ENCODE peak calls at places on chromosomes 7 and 10, in seven cellular contexts. I is cardiac muscle cell; S is K562; O is CD8-positive, alpha-beta T cell; U is IMR-90; B is neural progenitor cell; M is lower lobe of right lung. T is an unnamed sample.

GRCh38 chr7:26492816-26493215 is 201.2 kb downstream of the SNX10 start:
- DNase-seq in I (no peak), S (no peak), O (no peak), U (no peak), B (no peak), M (no peak), T (no peak)

GRCh38 chr7:92916751-92917369 is 80.5 kb upstream of the CDK6 start:
- DNase-seq in I (peak), S (no peak), O (no peak), U (peak), B (peak), M (no peak), T (peak)

GRCh38 chr7:39133088-39133487 is 155.4 kb downstream of the POU6F2 start:
- DNase-seq in I (no peak), S (no peak), O (no peak), U (no peak), B (no peak), M (no peak), T (no peak)

GRCh38 chr10:73209705-73210104 is 37.4 kb downstream of the DNAJC9 start:
- DNase-seq in I (peak), S (no peak), O (no peak), U (peak), B (no peak), M (no peak), T (no peak)

GRCh38 chr7:151782598-151783448 is 94.1 kb downstream of the PRKAG2 start:
- DNase-seq in I (peak), S (peak), O (peak), U (peak), B (peak), M (peak), T (no peak)

GRCh38 chr7:27066148-27066547 is 29.7 kb downstream of the HOXA1 start:
- DNase-seq in I (no peak), S (no peak), O (no peak), U (peak), B (no peak), M (no peak), T (peak)

GRCh38 chr10:104485632-104486031 is 132.0 kb downstream of the CFAP58 start:
- DNase-seq in I (no peak), S (peak), O (no peak), U (no peak), B (peak), M (no peak), T (no peak)

GRCh38 chr7:121395494-121395960 is 581 bp downstream of the FAM3C start:
- DNase-seq in I (peak), S (no peak), O (peak), U (peak), B (peak), M (no peak), T (no peak)

GRCh38 chr10:46523881-46524470 is 32.5 kb downstream of the GPRIN2 start:
- DNase-seq in I (peak), S (no peak), O (no peak), U (peak), B (no peak), M (peak), T (peak)

GRCh38 chr10:96511044-96511945 is 2.4 kb downstream of the TLL2 start:
- DNase-seq in I (peak), S (peak), O (no peak), U (peak), B (peak), M (no peak), T (no peak)

GRCh38 chr7:16564909-16565426 is 38.3 kb downstream of the LRRC72 start:
- DNase-seq in I (peak), S (peak), O (no peak), U (peak), B (peak), M (no peak), T (peak)

GRCh38 chr7:155001756-155002410 is 1.0 kb downstream of the PAXIP1 start:
- DNase-seq in I (peak), S (peak), O (no peak), U (no peak), B (no peak), M (no peak), T (no peak)

GRCh38 chr7:7909376-7909775 is 59.2 kb upstream of the GLCCI1 start:
- DNase-seq in I (peak), S (no peak), O (no peak), U (peak), B (no peak), M (no peak), T (no peak)

GRCh38 chr10:90047243-90047729 is 345.9 kb downstream of the KIF20B start:
- DNase-seq in I (no peak), S (no peak), O (no peak), U (no peak), B (no peak), M (no peak), T (no peak)

GRCh38 chr10:95399167-95399566 is 108.4 kb upstream of the PDLIM1 start:
- DNase-seq in I (no peak), S (no peak), O (no peak), U (no peak), B (no peak), M (no peak), T (no peak)

GRCh38 chr10:78229950-78230675 is 196.4 kb downstream of the RPS24 start:
- DNase-seq in I (no peak), S (no peak), O (no peak), U (no peak), B (no peak), M (no peak), T (no peak)

GRCh38 chr10:78231327-78231726 is 197.7 kb downstream of the RPS24 start:
- DNase-seq in I (no peak), S (no peak), O (no peak), U (no peak), B (no peak), M (no peak), T (no peak)

GRCh38 chr10:78236416-78237015 is 202.9 kb downstream of the RPS24 start:
- DNase-seq in I (no peak), S (no peak), O (no peak), U (no peak), B (no peak), M (no peak), T (no peak)

DNA sequence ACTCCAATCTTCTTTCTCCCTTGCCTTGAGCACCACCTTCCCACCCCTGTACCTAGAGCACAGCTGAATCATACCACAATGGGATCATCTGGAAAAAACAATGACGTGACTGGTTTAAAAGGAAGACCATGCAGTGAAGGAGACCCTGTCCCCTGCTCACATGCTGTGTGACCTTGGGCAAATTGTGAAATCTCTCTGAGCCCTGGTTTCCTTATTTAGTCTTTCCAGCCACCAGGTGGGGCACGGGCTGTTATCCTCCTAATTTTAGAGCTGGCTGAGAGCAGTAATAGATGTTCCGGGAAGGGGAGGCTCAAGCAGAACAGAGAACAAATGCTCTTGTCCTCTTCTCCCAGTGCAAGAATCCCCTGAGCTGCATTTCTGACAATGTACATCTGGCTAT is 198.3 kb downstream of the RPS24 start:
- DNase-seq in I (peak), S (no peak), O (no peak), U (no peak), B (no peak), M (no peak), T (no peak)
- TF ChIP-seq CTCF in I (peak), S (peak), O (no peak), U (peak), B (peak), M (no peak), T (no peak)

DNA sequence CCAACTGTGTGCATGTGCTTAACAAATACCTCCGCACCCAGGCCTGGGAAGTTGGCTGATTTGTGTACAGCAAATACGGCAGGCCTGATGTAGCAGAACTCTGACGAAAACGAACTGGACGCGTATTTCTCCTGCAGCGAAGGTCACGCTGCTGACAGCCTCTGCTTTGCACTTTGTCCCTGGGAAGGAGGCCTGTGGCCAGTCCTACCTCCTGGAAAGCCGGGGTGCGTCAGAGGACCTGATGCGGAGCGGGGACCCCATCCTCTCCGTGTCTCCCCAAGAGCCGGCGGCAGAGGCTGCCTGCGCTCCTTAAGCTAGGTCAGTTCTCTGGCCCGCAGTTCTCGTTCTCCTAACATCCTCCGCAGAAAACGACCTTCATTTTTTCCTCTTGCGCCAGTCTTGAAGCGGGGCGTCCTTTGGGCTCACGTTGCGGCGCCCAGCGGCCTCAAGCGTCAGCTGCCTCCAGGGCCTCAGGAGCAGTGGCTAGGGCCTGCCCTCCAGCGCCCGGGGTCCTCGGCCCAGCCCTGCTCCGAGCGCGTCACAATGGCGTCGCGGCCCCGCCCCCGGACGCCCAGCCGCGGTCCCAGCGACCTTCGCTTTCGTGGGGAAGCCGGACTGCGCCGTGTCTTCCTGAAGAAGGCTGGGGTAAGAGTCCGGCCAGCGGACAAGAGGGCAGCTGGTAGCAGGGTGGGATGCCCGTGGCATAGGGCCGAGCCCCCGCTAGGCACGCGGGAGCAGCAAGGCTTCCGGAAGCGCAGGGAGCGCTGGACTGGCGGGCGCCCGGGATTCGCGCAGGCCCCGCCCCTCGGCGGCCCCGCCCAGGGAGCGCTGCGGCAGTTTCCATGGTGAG is at the start of gene ZNF487:
- DNase-seq in I (peak), S (peak), O (peak), U (peak), B (peak), M (peak), T (no peak)
- H3K4me3 ChIP-seq in I (peak), S (peak), O (peak), U (peak), B (peak), M (peak), T (peak)

DNA sequence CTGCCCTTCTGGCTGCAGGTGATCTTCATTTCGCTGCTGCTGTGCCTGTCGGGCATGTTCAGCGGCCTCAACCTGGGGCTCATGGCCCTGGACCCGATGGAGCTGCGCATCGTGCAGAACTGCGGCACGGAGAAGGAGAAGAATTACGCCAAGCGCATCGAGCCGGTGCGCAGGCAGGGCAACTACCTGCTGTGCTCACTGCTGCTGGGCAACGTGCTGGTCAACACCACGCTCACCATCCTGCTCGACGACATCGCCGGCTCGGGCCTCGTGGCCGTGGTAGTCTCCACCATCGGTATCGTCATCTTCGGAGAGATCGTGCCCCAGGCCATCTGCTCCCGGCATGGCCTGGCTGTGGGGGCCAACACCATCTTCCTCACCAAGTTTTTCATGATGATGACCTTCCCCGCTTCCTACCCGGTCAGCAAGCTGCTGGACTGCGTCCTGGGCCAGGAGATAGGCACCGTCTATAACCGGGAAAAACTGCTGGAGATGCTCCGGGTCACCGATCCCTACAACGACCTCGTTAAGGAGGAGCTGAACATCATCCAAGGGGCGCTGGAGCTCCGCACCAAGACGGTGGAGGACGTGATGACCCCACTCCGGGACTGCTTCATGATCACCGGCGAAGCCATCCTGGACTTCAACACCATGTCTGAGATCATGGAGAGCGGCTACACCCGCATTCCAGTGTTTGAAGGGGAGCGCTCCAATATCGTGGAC is 1.3 kb downstream of the CNNM2 start:
- DNase-seq in I (peak), S (no peak), O (no peak), U (peak), B (peak), M (peak), T (no peak)
- TF ChIP-seq CTCF in I (no peak), S (no peak), O (no peak), U (no peak), B (no peak), M (no peak), T (no peak)

DNA sequence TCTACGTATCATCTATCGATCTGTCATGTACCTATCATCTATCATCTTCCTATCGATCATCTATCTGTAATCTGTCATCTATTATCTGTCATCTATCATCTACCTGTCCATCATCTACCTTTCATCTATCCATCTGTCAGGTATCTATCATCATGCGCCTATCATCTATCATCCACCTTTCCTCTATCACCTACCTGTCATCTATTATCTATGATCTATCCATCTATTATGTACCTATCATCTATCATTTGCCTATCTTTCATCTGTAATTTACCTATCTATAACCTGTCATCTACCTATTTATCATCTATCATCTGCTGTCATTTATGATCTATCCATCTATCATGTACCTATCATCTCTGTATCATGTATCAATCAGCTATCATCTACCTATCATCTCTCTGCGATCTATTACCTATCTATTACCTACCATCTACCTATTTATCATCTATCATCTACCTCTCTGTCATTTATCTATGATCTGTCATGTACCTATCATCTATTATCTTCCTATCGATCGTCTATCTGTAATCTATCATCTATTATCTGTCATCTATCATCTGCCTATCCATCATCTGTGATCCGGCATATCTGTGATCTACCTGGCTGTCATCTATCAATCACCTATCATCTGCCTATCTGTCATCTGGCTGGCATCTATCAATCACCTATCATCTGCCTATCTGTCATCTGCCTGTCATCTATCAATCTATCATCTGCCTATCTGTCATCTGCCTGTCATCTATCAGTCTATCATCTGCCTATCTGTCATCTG is 1.6 kb upstream of the VIPR2 start:
- DNase-seq in I (no peak), S (no peak), O (no peak), U (no peak), B (no peak), M (no peak), T (no peak)
- H3K4me3 ChIP-seq in I (no peak), S (no peak), O (no peak), U (no peak), B (no peak), M (no peak), T (no peak)

GRCh38 chr7:132579260-132579899 is 3.1 kb upstream of the PLXNA4 start:
- DNase-seq in I (no peak), S (no peak), O (no peak), U (no peak), B (no peak), M (no peak), T (no peak)

GRCh38 chr7:132580277-132580676 is 4.0 kb upstream of the PLXNA4 start:
- DNase-seq in I (no peak), S (no peak), O (no peak), U (no peak), B (no peak), M (no peak), T (no peak)

GRCh38 chr7:132581431-132581830 is 5.2 kb upstream of the PLXNA4 start:
- DNase-seq in I (no peak), S (no peak), O (no peak), U (no peak), B (no peak), M (no peak), T (no peak)

GRCh38 chr7:132578826-132579225 is 2.6 kb upstream of the PLXNA4 start:
- DNase-seq in I (no peak), S (no peak), O (no peak), U (no peak), B (no peak), M (no peak), T (no peak)

GRCh38 chr7:132580717-132581285 is 4.5 kb upstream of the PLXNA4 start:
- DNase-seq in I (peak), S (peak), O (peak), U (peak), B (peak), M (no peak), T (peak)
- TF ChIP-seq CTCF in I (peak), S (peak), O (peak), U (peak), B (peak), M (peak), T (peak)

DNA sequence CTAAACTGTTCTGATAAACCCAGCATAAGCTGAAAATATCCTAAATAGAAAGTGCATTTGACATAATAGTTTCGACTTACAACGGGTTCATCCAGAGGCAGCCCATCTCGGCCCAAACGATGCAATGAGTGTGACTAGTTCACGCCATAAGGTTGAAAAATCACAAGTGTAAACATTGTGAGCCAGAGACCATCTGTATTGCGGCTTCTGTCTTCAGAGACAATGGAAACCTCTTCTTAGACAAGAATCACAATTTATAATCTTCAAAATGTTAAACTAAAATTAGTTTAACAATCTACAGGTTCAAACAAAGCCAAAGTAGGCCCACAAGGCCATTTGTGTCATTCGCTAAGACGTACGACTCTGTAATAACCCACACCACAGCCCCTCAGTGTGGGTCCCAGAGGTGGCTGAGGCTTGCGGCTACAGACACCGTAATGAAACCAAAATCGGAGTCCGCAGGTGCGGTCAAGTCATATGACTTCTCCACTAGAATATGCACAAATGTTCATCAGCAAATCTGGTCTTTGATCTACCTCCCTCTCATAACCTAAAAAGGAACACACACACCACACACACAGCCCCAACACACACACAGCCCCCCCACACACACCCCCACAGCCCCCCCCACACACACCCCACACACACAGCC is 81.8 kb downstream of the DIP2C start:
- DNase-seq in I (no peak), S (no peak), O (no peak), U (no peak), B (no peak), M (no peak), T (no peak)
- H3K4me3 ChIP-seq in I (no peak), S (no peak), O (no peak), U (no peak), B (no peak), M (no peak), T (peak)

T was measured in AG04449.